ENCODE peak calls at places on chromosome 19, in nine cellular contexts. T is HFF-Myc; J is stimulated activated CD4-positive, alpha-beta T cell treated with anti-CD3 and anti-CD28 coated beads, TNF-alpha, amount 100 ng/mL, for 1 hour; X is anterior cingulate cortex; P is nucleus accumbens; S is iris pigment epithelial cell; V is hypothalamus; L is HCT116; B is stimulated activated CD8-positive, alpha-beta memory T cell treated with anti-CD3 and anti-CD28 coated beads, Interleukin-4, amount 100 ng/mL, for 24 hours. U is an unnamed sample.

GRCh38 chr19:4722671-4723464 is 774 bp downstream of the DPP9 start:
- DNase-seq in V (no peak), T (no peak), J (no peak), S (peak; percentile 36), L (no peak), X (no peak), P (no peak), B (no peak), U (no peak)

GRCh38 chr19:38692458-38693379 is 45.3 kb downstream of the ACTN4 start:
- DNase-seq in B (no peak), V (no peak), T (no peak), X (peak; percentile 70), J (no peak), L (no peak), S (peak; percentile 39), P (no peak), U (no peak)

GRCh38 chr19:19860756-19861390 is 4.8 kb upstream of the ZNF253 start:
- DNase-seq in J (no peak), V (no peak), P (peak; percentile 14), S (peak; percentile 53), T (no peak), B (no peak), X (no peak), L (no peak), U (no peak)

GRCh38 chr19:44645407-44646048 is 1.8 kb downstream of the PVR start:
- DNase-seq in T (no peak), V (no peak), S (no peak), J (no peak), X (no peak), P (no peak), B (no peak), L (no peak), U (no peak)

GRCh38 chr19:7294571-7295212 is 478 bp upstream of the INSR start:
- DNase-seq in J (no peak), S (peak; percentile 11), L (peak; percentile 75), V (peak; percentile 59), T (peak; percentile 10), X (peak; percentile 40), P (peak; percentile 34), B (no peak), U (peak; percentile 48)

GRCh38 chr19:10450853-10451609 is 30.7 kb downstream of the PDE4A start:
- DNase-seq in X (no peak), P (no peak), J (no peak), V (no peak), S (no peak), L (no peak), B (no peak), T (no peak), U (no peak)

GRCh38 chr19:29528350-29528945 is 2.7 kb downstream of the VSTM2B start:
- DNase-seq in X (peak; percentile 78), V (peak; percentile 54), J (peak; percentile 50), T (peak; percentile 9), B (peak; percentile 55), S (peak; percentile 74), L (peak; percentile 31), P (peak; percentile 64), U (peak; percentile 85)

GRCh38 chr19:45508931-45509691 is 1.8 kb downstream of the VASP start:
- DNase-seq in L (no peak), P (no peak), J (no peak), T (no peak), X (peak; percentile 30), B (no peak), V (no peak), S (peak; percentile 77), U (peak; percentile 73)

GRCh38 chr19:31111741-31112140 is 237.5 kb downstream of the TSHZ3 start:
- DNase-seq in X (no peak), J (no peak), L (no peak), P (no peak), T (no peak), S (no peak), V (no peak), B (no peak), U (no peak)

GRCh38 chr19:43634516-43634876 is 5.2 kb downstream of the CADM4 start:
- DNase-seq in T (no peak), X (peak; percentile 69), B (no peak), S (no peak), V (peak; percentile 45), J (no peak), L (no peak), P (peak; percentile 47), U (no peak)

GRCh38 chr19:39428309-39429112 is 7.2 kb downstream of the RPS16 start:
- DNase-seq in V (no peak), T (no peak), P (no peak), B (no peak), X (no peak), L (no peak), S (peak; percentile 79), J (no peak), U (no peak)

GRCh38 chr19:10104665-10105221 is 1.4 kb upstream of the PPAN start:
- DNase-seq in P (no peak), V (no peak), L (no peak), X (no peak), B (peak; percentile 67), T (no peak), S (no peak), J (no peak), U (no peak)

GRCh38 chr19:47742636-47743035 is 2.7 kb upstream of the NOP53 start:
- DNase-seq in X (no peak), S (no peak), L (no peak), B (no peak), T (no peak), J (no peak), V (no peak), P (no peak), U (no peak)

GRCh38 chr19:19538767-19539166 is 702 bp downstream of the CILP2 start:
- DNase-seq in X (no peak), P (no peak), V (no peak), B (no peak), J (no peak), S (no peak), T (no peak), L (no peak), U (no peak)

GRCh38 chr19:56966225-56966696 is 125.7 kb upstream of the PEG3 start:
- DNase-seq in J (no peak), B (no peak), V (no peak), L (no peak), P (no peak), X (no peak), S (no peak), T (no peak), U (no peak)

GRCh38 chr19:13012390-13012689 is 17.1 kb downstream of the NFIX start:
- DNase-seq in S (no peak), B (no peak), T (no peak), J (no peak), P (no peak), V (no peak), L (no peak), X (no peak), U (no peak)

GRCh38 chr19:21256722-21257121 is 72.5 kb downstream of the ZNF708 start:
- DNase-seq in J (no peak), P (no peak), S (peak; percentile 51), T (no peak), B (no peak), V (no peak), L (peak; percentile 23), X (no peak), U (no peak)

GRCh38 chr19:42038675-42039074 is 31.3 kb downstream of the GRIK5 start:
- DNase-seq in L (no peak), B (no peak), S (no peak), J (no peak), P (no peak), T (no peak), V (no peak), X (peak; percentile 34), U (no peak)

GRCh38 chr19:22502766-22503165 is 80.6 kb upstream of the ZNF98 start:
- DNase-seq in J (no peak), X (no peak), L (no peak), T (no peak), P (no peak), S (no peak), B (no peak), V (no peak), U (no peak)

U was measured in GM19239.